ENCODE peak calls at places on chromosomes 11 and 22, in six cellular contexts. O, V, I, J, T and X are unnamed samples.

GRCh38 chr11:95531116-95531515 is 258.5 kb downstream of the FAM76B start:
- DNase-seq in T (no peak), J (no peak), I (peak; percentile 64), O (no peak), V (no peak), X (no peak)

GRCh38 chr11:82771781-82772180 is 38.1 kb upstream of the FAM181B start:
- DNase-seq in J (no peak), V (no peak), T (no peak), O (no peak), I (no peak), X (no peak)

GRCh38 chr22:33597274-33597985 is 322.8 kb downstream of the LARGE1 start:
- DNase-seq in J (no peak), O (no peak), V (no peak), I (no peak), T (peak; percentile 62), X (no peak)

GRCh38 chr22:23774922-23775436 is 2.3 kb downstream of the MMP11 start:
- DNase-seq in I (peak; percentile 75), T (no peak), J (no peak), O (no peak), V (no peak), X (peak; percentile 81)

GRCh38 chr11:76285397-76285796 is 79.1 kb upstream of the WNT11 start:
- DNase-seq in V (no peak), I (no peak), T (no peak), J (no peak), O (no peak), X (no peak)

GRCh38 chr22:50192825-50193204 is 7.1 kb downstream of the TRABD start:
- DNase-seq in V (no peak), I (no peak), J (no peak), T (no peak), O (peak; percentile 53), X (no peak)

GRCh38 chr22:46673677-46674236 is 53.6 kb downstream of the GRAMD4 start:
- DNase-seq in J (no peak), T (no peak), I (no peak), O (no peak), V (no peak), X (no peak)

GRCh38 chr11:17992916-17993315 is 19.9 kb downstream of the SERGEF start:
- DNase-seq in I (no peak), T (peak; percentile 66), J (no peak), O (no peak), V (no peak), X (no peak)

GRCh38 chr11:32210601-32211000 is 119.7 kb downstream of the RCN1 start:
- DNase-seq in T (no peak), I (peak; percentile 95), J (no peak), O (no peak), V (no peak), X (peak; percentile 22)

GRCh38 chr11:43504316-43504950 is 145.7 kb downstream of the TTC17 start:
- DNase-seq in T (no peak), V (no peak), I (peak; percentile 25), J (no peak), O (no peak), X (peak; percentile 56)
- TF ChIP-seq CTCF in T (no peak), V (no peak), I (peak; percentile 30), J (no peak), O (peak; percentile 17), X (peak; percentile 72)

GRCh38 chr11:65833297-65834030 is at the start of gene SNX32:
- DNase-seq in J (peak; percentile 96), T (peak; percentile 92), I (peak; percentile 96), V (peak; percentile 97), O (peak; percentile 96), X (peak; percentile 96)

GRCh38 chr11:65829459-65829858 is 4.3 kb upstream of the SNX32 start:
- DNase-seq in I (no peak), O (no peak), T (no peak), V (no peak), J (no peak), X (no peak)

GRCh38 chr11:65834202-65834601 is 439 bp downstream of the SNX32 start:
- DNase-seq in I (no peak), J (no peak), T (no peak), O (no peak), V (no peak), X (no peak)
- H3K4me3 ChIP-seq in I (peak overlapping the region; percentile 48), J (no peak overlapping the region), T (peak overlapping the region; percentile 43), O (peak overlapping the region; percentile 62), V (peak overlapping the region; percentile 73), X (peak overlapping the region; percentile 65)

GRCh38 chr22:37930270-37930951 is 23.0 kb downstream of the C22orf23 start:
- DNase-seq in V (no peak), J (no peak), O (no peak), I (peak; percentile 29), T (no peak), X (peak; percentile 62)
- TF ChIP-seq CTCF in V (peak; percentile 33), J (peak; percentile 3), O (peak; percentile 29), I (peak; percentile 53), T (no peak), X (peak; percentile 71)

DNA sequence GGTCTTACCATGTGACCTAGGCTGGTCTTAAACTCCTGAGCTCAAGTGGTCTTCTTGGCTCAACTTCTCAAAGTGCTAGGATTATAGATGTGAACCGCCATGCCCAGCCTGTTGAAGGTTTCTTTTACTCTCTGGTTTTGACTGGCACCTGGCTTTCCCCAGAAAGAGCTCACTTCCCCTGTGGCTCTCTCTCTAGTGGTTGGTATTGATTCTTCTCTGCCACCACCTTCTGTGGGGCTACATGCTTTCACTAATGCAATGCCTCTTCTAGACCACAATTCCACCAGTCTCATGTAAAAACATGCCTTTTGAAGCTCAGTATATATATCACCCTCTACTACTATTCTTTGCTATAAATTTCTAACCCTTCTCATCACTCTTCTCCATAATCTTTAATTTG is 67.2 kb downstream of the CCDC83 start:
- DNase-seq in I (no peak), T (no peak), V (no peak), J (no peak), O (no peak), X (no peak)
- H3K4me3 ChIP-seq in I (no peak overlapping the region), T (no peak overlapping the region), V (no peak overlapping the region), J (no peak overlapping the region), O (no peak overlapping the region), X (no peak overlapping the region)

GRCh38 chr11:109853156-109853776 is 239.9 kb upstream of the ZC3H12C start:
- DNase-seq in T (no peak), I (peak; percentile 90), V (no peak), O (no peak), J (no peak), X (peak; percentile 94)
- TF ChIP-seq CTCF in T (no peak), I (peak; percentile 78), V (peak; percentile 51), O (peak; percentile 10), J (no peak), X (peak; percentile 77)

GRCh38 chr11:34345012-34345804 is 12.6 kb downstream of the ABTB2 start:
- DNase-seq in T (peak; percentile 36), V (peak; percentile 69), J (no peak), O (peak; percentile 49), I (peak; percentile 77), X (peak; percentile 78)
- H3K4me3 ChIP-seq in T (no peak overlapping the region), V (peak overlapping the region; percentile 35), J (no peak overlapping the region), O (no peak overlapping the region), I (no peak overlapping the region), X (no peak overlapping the region)

GRCh38 chr11:64846998-64847666 is 2.7 kb upstream of the CDC42BPG start:
- DNase-seq in T (peak; percentile 86), V (peak; percentile 97), O (peak; percentile 95), I (peak; percentile 92), J (peak; percentile 94), X (peak; percentile 89)

GRCh38 chr11:64850979-64851567 is 6.6 kb upstream of the CDC42BPG start:
- DNase-seq in I (no peak), J (no peak), O (peak; percentile 51), V (no peak), T (no peak), X (no peak)

GRCh38 chr11:64848214-64848778 is 3.8 kb upstream of the CDC42BPG start:
- DNase-seq in V (no peak), T (no peak), I (no peak), J (no peak), O (no peak), X (no peak)

GRCh38 chr11:64849600-64850356 is 5.3 kb upstream of the CDC42BPG start:
- DNase-seq in T (no peak), I (peak; percentile 76), O (no peak), J (no peak), V (peak; percentile 72), X (no peak)

DNA sequence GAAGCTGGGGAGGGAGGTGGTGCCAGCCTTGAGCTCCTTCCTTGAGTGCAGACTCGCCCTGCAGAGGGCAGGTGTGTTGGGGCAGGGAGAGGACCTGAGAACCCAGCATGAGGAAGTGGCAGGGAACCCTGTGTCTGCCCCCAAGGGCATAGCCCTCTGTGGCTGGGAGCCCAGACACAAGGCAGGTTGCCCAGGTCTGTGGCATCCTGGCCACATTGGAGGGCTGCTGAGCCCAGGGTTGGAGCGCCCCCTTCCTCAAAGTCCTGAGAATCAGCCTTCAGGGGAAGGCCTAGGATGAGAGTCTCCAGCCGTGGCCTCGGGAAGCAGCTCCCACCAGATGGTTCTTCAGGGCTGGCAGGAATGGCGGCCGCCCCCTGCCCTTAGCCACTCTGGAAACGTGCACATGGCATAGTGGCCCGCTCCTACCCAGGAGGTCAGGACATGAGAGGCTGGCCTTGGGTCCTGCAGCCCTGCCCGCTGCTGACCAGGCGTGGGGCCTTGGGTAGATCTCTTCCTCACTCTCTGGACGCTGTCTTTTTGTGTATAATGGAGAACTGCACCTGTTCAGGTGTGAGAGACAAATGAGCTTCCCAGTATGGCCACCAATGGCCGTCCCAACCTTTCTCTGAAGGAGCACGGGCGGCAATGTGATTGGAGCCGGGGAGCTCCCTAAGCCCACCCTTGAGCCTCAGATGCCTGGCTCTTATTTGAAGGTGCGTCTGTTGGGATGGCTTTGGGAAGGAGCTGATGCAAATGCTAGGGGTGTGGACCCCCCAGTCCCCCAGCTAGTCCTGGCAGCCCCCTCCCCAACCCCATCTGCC is 4.5 kb upstream of the CDC42BPG start:
- DNase-seq in J (no peak), T (no peak), I (no peak), V (no peak), O (peak; percentile 89), X (no peak)
- TF ChIP-seq CTCF in J (no peak), T (no peak), I (no peak), V (no peak), O (peak; percentile 38), X (peak; percentile 25)

GRCh38 chr22:39242389-39242808 is 2.4 kb downstream of the PDGFB start:
- DNase-seq in J (no peak), I (no peak), O (no peak), V (no peak), T (no peak), X (no peak)

GRCh38 chr22:39241632-39242388 is 3.0 kb downstream of the PDGFB start:
- DNase-seq in V (no peak), O (no peak), J (no peak), T (no peak), I (no peak), X (no peak)

GRCh38 chr22:39239561-39240423 is 5.0 kb downstream of the PDGFB start:
- DNase-seq in J (peak; percentile 86), I (no peak), T (peak; percentile 96), V (no peak), O (peak; percentile 96), X (no peak)

GRCh38 chr22:39242809-39243442 is 1.9 kb downstream of the PDGFB start:
- DNase-seq in J (no peak), I (no peak), T (peak; percentile 79), O (peak; percentile 73), V (no peak), X (no peak)

GRCh38 chr22:39240841-39241631 is 3.7 kb downstream of the PDGFB start:
- DNase-seq in I (no peak), O (peak; percentile 71), J (no peak), V (peak; percentile 82), T (peak; percentile 83), X (peak; percentile 44)
- H3K4me3 ChIP-seq in I (no peak overlapping the region), O (peak overlapping the region; percentile 52), J (no peak overlapping the region), V (peak overlapping the region; percentile 73), T (no peak overlapping the region), X (no peak overlapping the region)